ENCODE peak calls at places on chromosomes 11 and 22, in seven cellular contexts. One of them, this sample, is unnamed.

GRCh38 chr22:29314074-29314473 is 1.4 kb downstream of the RASL10A start:
- DNase-seq in NB4: no peak
- DNase-seq in neural progenitor cell: no peak
- DNase-seq in mucosa of descending colon: peak
- DNase-seq in HL-60: no peak
- DNase-seq in hepatocyte: no peak
- DNase-seq in fibroblast of the aortic adventitia: no peak
- DNase-seq in this sample: no peak

GRCh38 chr11:46903846-46904245 is 14.5 kb downstream of the LRP4 start:
- DNase-seq in NB4: peak
- DNase-seq in neural progenitor cell: peak
- DNase-seq in mucosa of descending colon: no peak
- DNase-seq in HL-60: no peak
- DNase-seq in hepatocyte: no peak
- DNase-seq in fibroblast of the aortic adventitia: no peak
- DNase-seq in this sample: peak

GRCh38 chr22:42921301-42921700 is 64.2 kb upstream of the ARFGAP3 start:
- DNase-seq in NB4: no peak
- DNase-seq in neural progenitor cell: no peak
- DNase-seq in mucosa of descending colon: no peak
- DNase-seq in HL-60: peak
- DNase-seq in hepatocyte: no peak
- DNase-seq in fibroblast of the aortic adventitia: peak
- DNase-seq in this sample: no peak

GRCh38 chr11:121067912-121068652 is 33.0 kb upstream of the TECTA start:
- DNase-seq in NB4: no peak
- DNase-seq in neural progenitor cell: no peak
- DNase-seq in mucosa of descending colon: peak
- DNase-seq in HL-60: no peak
- DNase-seq in hepatocyte: peak
- DNase-seq in fibroblast of the aortic adventitia: no peak
- DNase-seq in this sample: no peak

GRCh38 chr22:20463324-20464095 is 25.9 kb upstream of the SCARF2 start:
- DNase-seq in NB4: peak
- DNase-seq in neural progenitor cell: no peak
- DNase-seq in mucosa of descending colon: peak
- DNase-seq in HL-60: peak
- DNase-seq in hepatocyte: no peak
- DNase-seq in fibroblast of the aortic adventitia: no peak
- DNase-seq in this sample: no peak

GRCh38 chr11:57546869-57547518 is 9.6 kb downstream of the SMTNL1 start:
- DNase-seq in NB4: peak
- DNase-seq in neural progenitor cell: peak
- DNase-seq in mucosa of descending colon: no peak
- DNase-seq in HL-60: no peak
- DNase-seq in hepatocyte: peak
- DNase-seq in fibroblast of the aortic adventitia: no peak
- DNase-seq in this sample: peak

GRCh38 chr11:12785901-12786300 is 111.7 kb downstream of the TEAD1 start:
- DNase-seq in NB4: no peak
- DNase-seq in neural progenitor cell: no peak
- DNase-seq in mucosa of descending colon: no peak
- DNase-seq in HL-60: no peak
- DNase-seq in hepatocyte: no peak
- DNase-seq in fibroblast of the aortic adventitia: no peak
- DNase-seq in this sample: no peak

GRCh38 chr11:72716291-72716690 is 35.9 kb downstream of the ARAP1 start:
- DNase-seq in NB4: no peak
- DNase-seq in neural progenitor cell: no peak
- DNase-seq in mucosa of descending colon: no peak
- DNase-seq in HL-60: no peak
- DNase-seq in hepatocyte: no peak
- DNase-seq in fibroblast of the aortic adventitia: no peak
- DNase-seq in this sample: peak

GRCh38 chr11:44120169-44120568 is 24.7 kb downstream of the EXT2 start:
- DNase-seq in NB4: no peak
- DNase-seq in neural progenitor cell: peak
- DNase-seq in mucosa of descending colon: no peak
- DNase-seq in HL-60: no peak
- DNase-seq in hepatocyte: no peak
- DNase-seq in fibroblast of the aortic adventitia: no peak
- DNase-seq in this sample: no peak

GRCh38 chr11:68974421-68975194 is 6.2 kb downstream of the MRGPRD start:
- DNase-seq in NB4: peak
- DNase-seq in neural progenitor cell: no peak
- DNase-seq in mucosa of descending colon: no peak
- DNase-seq in HL-60: peak
- DNase-seq in hepatocyte: peak
- DNase-seq in fibroblast of the aortic adventitia: no peak
- DNase-seq in this sample: no peak

GRCh38 chr11:10654211-10655150 is 39.1 kb downstream of the IRAG1 start:
- DNase-seq in NB4: peak
- DNase-seq in neural progenitor cell: peak
- DNase-seq in mucosa of descending colon: no peak
- DNase-seq in HL-60: peak
- DNase-seq in hepatocyte: peak
- DNase-seq in fibroblast of the aortic adventitia: peak
- DNase-seq in this sample: peak

GRCh38 chr11:75792127-75792731 is 22.8 kb upstream of the UVRAG start:
- DNase-seq in NB4: no peak
- DNase-seq in neural progenitor cell: no peak
- DNase-seq in mucosa of descending colon: no peak
- DNase-seq in HL-60: no peak
- DNase-seq in hepatocyte: no peak
- DNase-seq in fibroblast of the aortic adventitia: no peak
- DNase-seq in this sample: no peak

GRCh38 chr22:45740236-45740635 is 68.6 kb downstream of the ATXN10 start:
- DNase-seq in NB4: no peak
- DNase-seq in neural progenitor cell: no peak
- DNase-seq in mucosa of descending colon: no peak
- DNase-seq in HL-60: no peak
- DNase-seq in hepatocyte: no peak
- DNase-seq in fibroblast of the aortic adventitia: no peak
- DNase-seq in this sample: no peak

GRCh38 chr11:129259950-129260349 is 67.8 kb upstream of the ARHGAP32 start:
- DNase-seq in NB4: no peak
- DNase-seq in neural progenitor cell: peak
- DNase-seq in mucosa of descending colon: no peak
- DNase-seq in HL-60: no peak
- DNase-seq in hepatocyte: no peak
- DNase-seq in fibroblast of the aortic adventitia: peak
- DNase-seq in this sample: no peak

GRCh38 chr11:107505667-107506066 is 48.0 kb upstream of the CWF19L2 start:
- DNase-seq in NB4: no peak
- DNase-seq in neural progenitor cell: no peak
- DNase-seq in mucosa of descending colon: no peak
- DNase-seq in HL-60: no peak
- DNase-seq in hepatocyte: no peak
- DNase-seq in fibroblast of the aortic adventitia: no peak
- DNase-seq in this sample: no peak

GRCh38 chr22:20009582-20010306 is 6.9 kb downstream of the ARVCF start:
- DNase-seq in NB4: no peak
- DNase-seq in neural progenitor cell: no peak
- DNase-seq in mucosa of descending colon: no peak
- DNase-seq in HL-60: no peak
- DNase-seq in hepatocyte: no peak
- DNase-seq in fibroblast of the aortic adventitia: no peak
- DNase-seq in this sample: no peak

GRCh38 chr11:44658451-44658850 is 68.3 kb upstream of the TSPAN18 start:
- DNase-seq in NB4: peak
- DNase-seq in neural progenitor cell: peak
- DNase-seq in mucosa of descending colon: no peak
- DNase-seq in HL-60: no peak
- DNase-seq in hepatocyte: peak
- DNase-seq in fibroblast of the aortic adventitia: no peak
- DNase-seq in this sample: no peak

GRCh38 chr11:121082670-121083069 is 18.4 kb upstream of the TECTA start:
- DNase-seq in NB4: peak
- DNase-seq in neural progenitor cell: peak
- DNase-seq in mucosa of descending colon: no peak
- DNase-seq in HL-60: no peak
- DNase-seq in hepatocyte: peak
- DNase-seq in fibroblast of the aortic adventitia: peak
- DNase-seq in this sample: no peak

GRCh38 chr11:92628401-92629292 is 340.8 kb upstream of the MTNR1B start:
- DNase-seq in NB4: no peak
- DNase-seq in neural progenitor cell: no peak
- DNase-seq in mucosa of descending colon: no peak
- DNase-seq in HL-60: no peak
- DNase-seq in hepatocyte: no peak
- DNase-seq in fibroblast of the aortic adventitia: no peak
- DNase-seq in this sample: peak

GRCh38 chr22:36452473-36453265 is 28.8 kb downstream of the TXN2 start:
- DNase-seq in NB4: no peak
- DNase-seq in neural progenitor cell: no peak
- DNase-seq in mucosa of descending colon: no peak
- DNase-seq in HL-60: peak
- DNase-seq in hepatocyte: peak
- DNase-seq in fibroblast of the aortic adventitia: no peak
- DNase-seq in this sample: no peak

GRCh38 chr22:29351891-29352290 is 36.4 kb upstream of the RASL10A start:
- DNase-seq in NB4: no peak
- DNase-seq in neural progenitor cell: no peak
- DNase-seq in mucosa of descending colon: no peak
- DNase-seq in HL-60: no peak
- DNase-seq in hepatocyte: no peak
- DNase-seq in fibroblast of the aortic adventitia: no peak
- DNase-seq in this sample: no peak

GRCh38 chr11:8671651-8672062 is 10.8 kb downstream of the TRIM66 start:
- DNase-seq in NB4: no peak
- DNase-seq in neural progenitor cell: peak
- DNase-seq in mucosa of descending colon: no peak
- DNase-seq in HL-60: no peak
- DNase-seq in hepatocyte: peak
- DNase-seq in fibroblast of the aortic adventitia: peak
- DNase-seq in this sample: no peak

GRCh38 chr11:11660351-11660750 is 38.5 kb upstream of the GALNT18 start:
- DNase-seq in NB4: no peak
- DNase-seq in neural progenitor cell: no peak
- DNase-seq in mucosa of descending colon: no peak
- DNase-seq in HL-60: no peak
- DNase-seq in hepatocyte: no peak
- DNase-seq in fibroblast of the aortic adventitia: no peak
- DNase-seq in this sample: no peak

GRCh38 chr11:37504066-37504611 is 906.1 kb upstream of the RAG2 start:
- DNase-seq in NB4: peak
- DNase-seq in neural progenitor cell: peak
- DNase-seq in mucosa of descending colon: no peak
- DNase-seq in HL-60: no peak
- DNase-seq in hepatocyte: peak
- DNase-seq in fibroblast of the aortic adventitia: peak
- DNase-seq in this sample: peak

GRCh38 chr11:121968638-121969037 is 147.4 kb downstream of the BLID start:
- DNase-seq in NB4: no peak
- DNase-seq in neural progenitor cell: no peak
- DNase-seq in mucosa of descending colon: no peak
- DNase-seq in HL-60: no peak
- DNase-seq in hepatocyte: no peak
- DNase-seq in fibroblast of the aortic adventitia: no peak
- DNase-seq in this sample: no peak

GRCh38 chr22:46579751-46580449 is 40.3 kb upstream of the GRAMD4 start:
- DNase-seq in NB4: peak
- DNase-seq in neural progenitor cell: no peak
- DNase-seq in mucosa of descending colon: no peak
- DNase-seq in HL-60: no peak
- DNase-seq in hepatocyte: peak
- DNase-seq in fibroblast of the aortic adventitia: no peak
- DNase-seq in this sample: no peak

GRCh38 chr22:37745548-37746365 is 48.9 kb downstream of the TRIOBP start:
- DNase-seq in NB4: peak
- DNase-seq in neural progenitor cell: peak
- DNase-seq in mucosa of descending colon: peak
- DNase-seq in HL-60: peak
- DNase-seq in hepatocyte: peak
- DNase-seq in fibroblast of the aortic adventitia: peak
- DNase-seq in this sample: peak

GRCh38 chr11:18594999-18595749 is 4.4 kb upstream of the MISFA start:
- DNase-seq in NB4: no peak
- DNase-seq in neural progenitor cell: no peak
- DNase-seq in mucosa of descending colon: no peak
- DNase-seq in HL-60: no peak
- DNase-seq in hepatocyte: peak
- DNase-seq in fibroblast of the aortic adventitia: no peak
- DNase-seq in this sample: peak

GRCh38 chr11:18600915-18601569 is 1.5 kb downstream of the MISFA start:
- DNase-seq in NB4: no peak
- DNase-seq in neural progenitor cell: no peak
- DNase-seq in mucosa of descending colon: no peak
- DNase-seq in HL-60: no peak
- DNase-seq in hepatocyte: no peak
- DNase-seq in fibroblast of the aortic adventitia: no peak
- DNase-seq in this sample: no peak

GRCh38 chr11:18599739-18600230 is at the start of gene MISFA:
- DNase-seq in NB4: no peak
- DNase-seq in neural progenitor cell: no peak
- DNase-seq in mucosa of descending colon: no peak
- DNase-seq in HL-60: no peak
- DNase-seq in hepatocyte: no peak
- DNase-seq in fibroblast of the aortic adventitia: peak
- DNase-seq in this sample: no peak
- H3K4me3 ChIP-seq in NB4: no peak
- H3K4me3 ChIP-seq in neural progenitor cell: no peak
- H3K4me3 ChIP-seq in mucosa of descending colon: no peak
- H3K4me3 ChIP-seq in HL-60: no peak
- H3K4me3 ChIP-seq in hepatocyte: no peak
- H3K4me3 ChIP-seq in fibroblast of the aortic adventitia: no peak
- H3K4me3 ChIP-seq in this sample: no peak

GRCh38 chr11:62545437-62546243 is 966 bp downstream of the AHNAK start:
- DNase-seq in NB4: peak
- DNase-seq in neural progenitor cell: peak
- DNase-seq in mucosa of descending colon: peak
- DNase-seq in HL-60: peak
- DNase-seq in hepatocyte: peak
- DNase-seq in fibroblast of the aortic adventitia: peak
- DNase-seq in this sample: peak
- TF ChIP-seq CTCF in NB4: peak
- TF ChIP-seq CTCF in neural progenitor cell: peak
- TF ChIP-seq CTCF in mucosa of descending colon: no peak
- TF ChIP-seq CTCF in HL-60: no peak
- TF ChIP-seq CTCF in hepatocyte: peak
- TF ChIP-seq CTCF in fibroblast of the aortic adventitia: peak
- TF ChIP-seq CTCF in this sample: no peak

GRCh38 chr11:123562166-123562565 is 92.3 kb downstream of the SCN3B start:
- DNase-seq in NB4: no peak
- DNase-seq in neural progenitor cell: no peak
- DNase-seq in mucosa of descending colon: no peak
- DNase-seq in HL-60: no peak
- DNase-seq in hepatocyte: no peak
- DNase-seq in fibroblast of the aortic adventitia: no peak
- DNase-seq in this sample: no peak
- H3K4me3 ChIP-seq in NB4: no peak
- H3K4me3 ChIP-seq in neural progenitor cell: no peak
- H3K4me3 ChIP-seq in mucosa of descending colon: no peak
- H3K4me3 ChIP-seq in HL-60: no peak
- H3K4me3 ChIP-seq in hepatocyte: no peak
- H3K4me3 ChIP-seq in fibroblast of the aortic adventitia: no peak
- H3K4me3 ChIP-seq in this sample: no peak

DNA sequence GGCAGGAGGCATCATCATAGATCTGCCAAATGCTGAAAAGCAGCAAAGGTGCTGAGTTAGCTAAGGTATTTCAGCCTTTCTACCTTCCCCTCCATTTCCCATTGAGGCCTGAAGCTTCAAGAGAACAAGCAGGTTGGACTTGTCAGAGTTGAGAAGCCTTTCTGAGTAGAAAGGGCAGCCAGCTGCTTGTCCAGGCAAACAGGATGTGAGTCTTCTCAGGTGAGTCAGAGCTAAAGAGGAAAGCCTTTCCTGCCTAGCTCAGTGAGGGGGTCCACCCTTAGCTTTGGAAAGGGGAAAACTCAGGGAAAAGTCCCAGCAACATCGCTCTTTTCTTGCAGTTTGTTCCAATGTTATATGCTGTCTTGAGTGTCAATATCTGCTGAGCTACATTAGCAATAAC is 13.2 kb upstream of the MPZL2 start:
- DNase-seq in NB4: peak
- DNase-seq in neural progenitor cell: no peak
- DNase-seq in mucosa of descending colon: no peak
- DNase-seq in HL-60: no peak
- DNase-seq in hepatocyte: no peak
- DNase-seq in fibroblast of the aortic adventitia: peak
- DNase-seq in this sample: peak
- TF ChIP-seq CTCF in NB4: no peak
- TF ChIP-seq CTCF in neural progenitor cell: no peak
- TF ChIP-seq CTCF in mucosa of descending colon: no peak
- TF ChIP-seq CTCF in HL-60: no peak
- TF ChIP-seq CTCF in hepatocyte: no peak
- TF ChIP-seq CTCF in fibroblast of the aortic adventitia: no peak
- TF ChIP-seq CTCF in this sample: no peak